ENCODE peak calls at places on chromosomes 4 and X, in ten cellular contexts. S, F, G, A, E, Y, I, O, J and L are unnamed samples.

GRCh38 chr4:185941476-185941875 is 127.5 kb upstream of the TLR3 start:
- DNase-seq in A (no peak), E (no peak), J (no peak), S (peak), O (no peak), G (no peak), I (no peak), Y (no peak), F (no peak), L (no peak)

GRCh38 chrX:84339507-84340364 is 151.7 kb upstream of the RPS6KA6 start:
- DNase-seq in G (no peak), F (no peak), O (peak), S (peak), Y (no peak), E (no peak), J (no peak), A (peak), I (no peak), L (no peak)

GRCh38 chr4:85780664-85781063 is 305.7 kb downstream of the ARHGAP24 start:
- DNase-seq in O (peak), E (no peak), A (no peak), Y (no peak), S (peak), F (no peak), G (no peak), I (no peak), J (no peak), L (no peak)

GRCh38 chr4:47213539-47213938 is 182.2 kb downstream of the GABRB1 start:
- DNase-seq in O (no peak), G (no peak), J (no peak), F (no peak), A (no peak), S (no peak), Y (no peak), E (no peak), I (no peak), L (no peak)

GRCh38 chr4:71126719-71127118 is 133.3 kb downstream of the DCK start:
- DNase-seq in F (no peak), O (no peak), Y (peak), S (peak), A (no peak), E (no peak), J (no peak), G (peak), I (no peak), L (no peak)

GRCh38 chr4:87330761-87331160 is 8.1 kb upstream of the HSD17B13 start:
- DNase-seq in A (no peak), E (no peak), I (no peak), G (no peak), S (no peak), Y (no peak), O (no peak), F (no peak), J (no peak), L (no peak)

GRCh38 chr4:683982-684571 is 4.9 kb downstream of the SLC49A3 start:
- DNase-seq in S (peak), J (peak), Y (peak), A (no peak), G (no peak), F (peak), E (peak), O (peak), I (peak), L (no peak)

GRCh38 chr4:137650051-137650450 is 117.8 kb upstream of the PCDH18 start:
- DNase-seq in A (no peak), S (no peak), I (no peak), G (no peak), J (no peak), O (no peak), Y (no peak), F (no peak), E (no peak), L (no peak)

GRCh38 chrX:130994671-130995070 is 63.5 kb upstream of the ARHGAP36 start:
- DNase-seq in A (peak), I (peak), S (peak), G (peak), Y (peak), J (no peak), E (no peak), F (peak), O (peak), L (no peak)

GRCh38 chr4:106444557-106444956 is 76.0 kb upstream of the GIMD1 start:
- DNase-seq in J (no peak), A (no peak), I (no peak), G (peak), S (peak), E (no peak), F (no peak), Y (no peak), O (no peak), L (no peak)

GRCh38 chrX:151694661-151695582 is at the start of gene PRRG3:
- DNase-seq in E (no peak), F (peak), J (no peak), Y (no peak), O (no peak), G (no peak), S (no peak), A (no peak), I (peak), L (no peak)

GRCh38 chrX:121308276-121308805 is 260.9 kb downstream of the GLUD2 start:
- DNase-seq in I (peak), E (no peak), A (peak), Y (peak), G (no peak), S (peak), F (peak), O (peak), J (peak), L (no peak)

GRCh38 chr4:134936014-134936413 is 734.4 kb upstream of the PABPC4L start:
- DNase-seq in Y (no peak), A (no peak), O (no peak), I (no peak), G (no peak), J (no peak), E (no peak), F (no peak), S (no peak), L (no peak)

GRCh38 chr4:134934036-134934806 is 732.6 kb upstream of the PABPC4L start:
- DNase-seq in S (no peak), F (no peak), A (no peak), E (no peak), O (no peak), J (no peak), G (no peak), Y (no peak), I (no peak), L (no peak)

DNA sequence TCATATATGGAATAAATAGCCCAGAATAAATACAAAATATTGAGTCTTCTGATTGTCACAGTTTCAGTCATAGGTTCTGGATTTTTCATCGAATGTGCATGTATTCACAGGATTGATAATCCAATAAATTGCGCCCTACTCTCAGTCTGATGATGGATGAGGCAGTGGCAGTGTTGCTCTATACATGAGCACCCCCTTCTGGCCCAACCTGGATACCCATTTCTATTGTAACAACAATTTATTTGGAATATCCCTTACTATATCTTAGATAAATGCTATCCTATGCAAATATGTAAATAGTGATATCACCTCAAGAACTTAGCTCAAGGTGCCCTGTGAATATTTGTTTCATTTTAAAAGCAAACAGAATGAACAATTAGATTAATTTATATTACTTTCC is 733.7 kb upstream of the PABPC4L start:
- DNase-seq in S (peak), Y (peak), I (peak), F (peak), O (peak), J (no peak), E (no peak), A (peak), G (no peak), L (no peak)
- TF ChIP-seq CTCF in S (peak), Y (no peak), I (peak), F (peak), O (peak), J (no peak), E (no peak), A (peak), G (no peak), L (peak)

DNA sequence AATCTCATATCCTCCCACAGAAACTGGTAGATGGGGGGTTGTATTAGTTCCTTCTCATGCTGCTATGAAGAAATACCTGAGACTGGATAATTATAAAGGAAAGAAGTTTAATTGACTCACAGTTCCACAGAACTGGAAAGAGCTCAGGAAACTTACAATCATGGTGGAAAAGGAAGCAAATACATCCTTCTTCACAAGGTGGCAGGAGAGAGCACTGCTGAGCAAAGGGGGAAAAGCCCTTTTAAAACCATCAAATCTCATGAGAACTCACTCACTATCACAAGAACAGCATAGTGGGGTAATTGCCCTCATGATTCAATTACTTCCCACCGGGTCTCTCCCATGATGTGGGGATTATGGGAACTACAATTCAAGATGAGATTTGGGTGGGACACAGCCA is 250.5 kb upstream of the GPRIN3 start:
- DNase-seq in Y (no peak), A (peak), E (no peak), O (no peak), I (no peak), S (no peak), J (no peak), G (no peak), F (no peak), L (no peak)
- TF ChIP-seq CTCF in Y (peak), A (peak), E (no peak), O (peak), I (peak), S (peak), J (no peak), G (peak), F (no peak), L (peak)

DNA sequence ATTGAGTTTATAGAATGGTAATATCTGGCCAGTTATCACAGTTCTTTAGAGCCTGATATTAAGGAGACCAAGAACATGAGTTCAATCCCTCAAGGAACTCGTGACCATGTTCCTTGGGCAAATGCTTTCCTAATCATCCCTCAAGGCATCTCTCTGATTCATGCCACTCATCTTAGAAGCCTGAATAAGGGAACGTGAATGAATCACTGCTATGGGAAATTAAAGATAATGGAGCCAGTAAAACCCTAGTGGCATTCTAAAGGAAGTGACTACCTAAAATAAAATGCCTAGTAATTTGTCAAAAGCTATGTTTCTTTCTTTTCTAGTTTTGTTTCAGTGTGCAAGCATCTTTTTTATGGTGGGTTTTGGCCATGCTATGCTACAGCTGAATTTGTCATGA is 1161.3 kb downstream of the C4orf33 start:
- DNase-seq in F (no peak), Y (no peak), G (no peak), A (no peak), E (no peak), J (no peak), S (peak), O (no peak), I (no peak), L (no peak)
- TF ChIP-seq CTCF in F (no peak), Y (no peak), G (no peak), A (no peak), E (no peak), J (no peak), S (peak), O (no peak), I (no peak), L (peak)

GRCh38 chrX:87005183-87005582 is 512.4 kb upstream of the KLHL4 start:
- DNase-seq in E (no peak), F (no peak), Y (no peak), A (peak), S (no peak), G (no peak), J (no peak), O (no peak), I (no peak), L (no peak)
- TF ChIP-seq CTCF in E (no peak), F (no peak), Y (no peak), A (no peak), S (no peak), G (no peak), J (no peak), O (no peak), I (no peak), L (no peak)

DNA sequence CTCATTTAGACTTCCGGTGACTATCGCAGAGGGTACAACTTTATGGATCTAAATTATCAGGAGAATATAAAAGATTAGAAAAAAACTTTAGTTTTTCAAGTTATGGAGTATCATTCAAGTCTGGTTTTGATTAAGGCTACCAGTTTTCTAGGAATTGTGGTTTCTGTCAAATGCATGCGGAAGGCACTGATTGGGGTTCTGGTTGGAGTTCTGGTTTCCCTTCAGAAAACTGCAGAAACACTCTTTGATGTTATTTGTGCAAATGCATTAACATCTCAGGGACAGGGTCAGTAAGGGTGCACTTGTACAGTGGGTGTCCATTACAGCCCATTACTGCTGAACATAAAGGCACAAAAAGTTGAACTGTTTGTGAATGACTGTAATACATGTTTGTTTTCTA is 100.2 kb downstream of the LIMCH1 start:
- DNase-seq in E (no peak), S (no peak), F (no peak), G (no peak), I (no peak), J (no peak), A (no peak), Y (no peak), O (no peak), L (no peak)
- TF ChIP-seq CTCF in E (no peak), S (no peak), F (no peak), G (no peak), I (no peak), J (no peak), A (no peak), Y (no peak), O (no peak), L (no peak)

GRCh38 chr4:8475751-8476575 is 35.4 kb downstream of the TRMT44 start:
- DNase-seq in A (no peak), F (no peak), J (no peak), O (no peak), Y (no peak), S (no peak), G (no peak), I (no peak), E (no peak), L (no peak)
- TF ChIP-seq CTCF in A (no peak), F (no peak), J (no peak), O (no peak), Y (no peak), S (no peak), G (no peak), I (no peak), E (no peak), L (no peak)

GRCh38 chr4:155512812-155513211 is 136.0 kb upstream of the MAP9 start:
- DNase-seq in Y (no peak), S (no peak), O (no peak), G (no peak), E (no peak), F (no peak), A (no peak), J (peak), I (no peak), L (no peak)
- TF ChIP-seq CTCF in Y (no peak), S (no peak), O (no peak), G (no peak), E (no peak), F (no peak), A (no peak), J (no peak), I (no peak), L (no peak)

GRCh38 chr4:76737180-76737579 is 160.8 kb downstream of the SOWAHB start:
- DNase-seq in E (no peak), A (no peak), I (no peak), F (no peak), J (no peak), O (no peak), G (no peak), Y (no peak), S (no peak), L (no peak)
- TF ChIP-seq CTCF in E (no peak), A (no peak), I (no peak), F (no peak), J (no peak), O (no peak), G (no peak), Y (no peak), S (no peak), L (no peak)